ENCODE peak calls at places on chromosomes 7 and 10, in seven cellular contexts. Y, W, U, N, Z, E and L are unnamed samples.

GRCh38 chr7:137670521-137671064 is 176.2 kb downstream of the DGKI start:
- DNase-seq in Y (peak; percentile 25), W (no peak), U (no peak), N (no peak), Z (no peak), E (peak; percentile 37), L (no peak)

GRCh38 chr7:151719895-151720238 is 157.0 kb downstream of the PRKAG2 start:
- DNase-seq in Y (no peak), W (no peak), U (no peak), N (no peak), Z (no peak), E (no peak), L (no peak)

GRCh38 chr10:131947631-131948347 is 33.9 kb downstream of the BNIP3 start:
- DNase-seq in Y (no peak), W (no peak), U (no peak), N (no peak), Z (no peak), E (no peak), L (peak; percentile 13)

GRCh38 chr7:131483586-131483985 is 72.8 kb downstream of the PODXL start:
- DNase-seq in Y (no peak), W (no peak), U (no peak), N (no peak), Z (no peak), E (no peak), L (no peak)

GRCh38 chr7:107020400-107020799 is 24.1 kb upstream of the PRKAR2B start:
- DNase-seq in Y (no peak), W (no peak), U (no peak), N (no peak), Z (no peak), E (no peak), L (no peak)

GRCh38 chr10:88617772-88618300 is 31.3 kb downstream of the LIPJ start:
- DNase-seq in Y (no peak), W (no peak), U (no peak), N (no peak), Z (no peak), E (no peak), L (no peak)

GRCh38 chr7:65251851-65252620 is 121.6 kb upstream of the ZNF92 start:
- DNase-seq in Y (no peak), W (peak; percentile 70), U (peak; percentile 27), N (peak; percentile 27), Z (no peak), E (peak; percentile 69), L (no peak)

GRCh38 chr7:4729266-4729665 is 46.2 kb upstream of the AP5Z1 start:
- DNase-seq in Y (no peak), W (no peak), U (no peak), N (no peak), Z (no peak), E (no peak), L (no peak)

GRCh38 chr10:47159361-47160228 is 140.4 kb upstream of the GDF10 start:
- DNase-seq in Y (no peak), W (no peak), U (no peak), N (no peak), Z (no peak), E (no peak), L (no peak)

GRCh38 chr10:114239117-114239993 is at the start of gene VWA2:
- DNase-seq in Y (no peak), W (peak; percentile 51), U (no peak), N (no peak), Z (no peak), E (peak; percentile 21), L (no peak)

GRCh38 chr7:30682131-30683083 is at the start of gene CRHR2:
- DNase-seq in Y (no peak), W (peak; percentile 62), U (no peak), N (no peak), Z (no peak), E (peak; percentile 70), L (no peak)

GRCh38 chr7:14825909-14826308 is 76.6 kb downstream of the DGKB start:
- DNase-seq in Y (no peak), W (no peak), U (no peak), N (no peak), Z (no peak), E (no peak), L (no peak)

GRCh38 chr10:74415440-74415839 is 264.4 kb downstream of the ADK start:
- DNase-seq in Y (no peak), W (no peak), U (no peak), N (no peak), Z (no peak), E (no peak), L (no peak)

GRCh38 chr7:90483236-90483635 is 13.8 kb downstream of the PTTG1IP2 start:
- DNase-seq in Y (no peak), W (no peak), U (no peak), N (no peak), Z (no peak), E (no peak), L (no peak)

GRCh38 chr7:9890092-9890491 is 1083.6 kb upstream of the PHF14 start:
- DNase-seq in Y (no peak), W (no peak), U (no peak), N (no peak), Z (no peak), E (no peak), L (no peak)

GRCh38 chr7:2527505-2528464 is 8.2 kb downstream of the LFNG start:
- DNase-seq in Y (peak; percentile 25), W (no peak), U (no peak), N (no peak), Z (no peak), E (no peak), L (no peak)

GRCh38 chr7:100407285-100408180 is 21.0 kb downstream of the ZCWPW1 start:
- DNase-seq in Y (peak; percentile 31), W (peak; percentile 75), U (no peak), N (no peak), Z (peak; percentile 37), E (peak; percentile 53), L (peak; percentile 52)

GRCh38 chr7:80414331-80414730 is 97.5 kb downstream of the GNAT3 start:
- DNase-seq in Y (no peak), W (no peak), U (no peak), N (no peak), Z (no peak), E (no peak), L (no peak)